ENCODE peak calls at places on chromosomes 7 and 10, in seven cellular contexts. M, L, Q, N, I, R and V are unnamed samples.

GRCh38 chr10:2619472-2619871 is 447.9 kb upstream of the PFKP start:
- DNase-seq in R (no peak), L (peak), N (peak), I (no peak), M (peak), Q (no peak), V (no peak)

GRCh38 chr7:70778585-70778984 is 353.4 kb upstream of the GALNT17 start:
- DNase-seq in R (no peak), I (no peak), M (no peak), Q (no peak), L (no peak), N (no peak), V (no peak)

GRCh38 chr7:128791968-128792319 is at the start of gene CCDC136:
- DNase-seq in Q (peak), N (no peak), I (no peak), M (no peak), L (peak), R (no peak), V (no peak)

GRCh38 chr7:73520673-73521635 is 1.1 kb downstream of the BAZ1B start:
- DNase-seq in N (peak), L (peak), I (no peak), R (peak), Q (no peak), M (no peak), V (no peak)

GRCh38 chr7:69706070-69706469 is 107.8 kb downstream of the AUTS2 start:
- DNase-seq in M (no peak), I (no peak), N (no peak), R (no peak), Q (no peak), L (no peak), V (no peak)

GRCh38 chr7:37377231-37377630 is 71.4 kb downstream of the ELMO1 start:
- DNase-seq in Q (no peak), N (no peak), R (no peak), M (no peak), L (no peak), I (no peak), V (no peak)

GRCh38 chr7:824106-824505 is 8.2 kb upstream of the SUN1 start:
- DNase-seq in Q (no peak), L (no peak), M (no peak), R (no peak), I (no peak), N (no peak), V (no peak)

GRCh38 chr10:78194539-78195402 is 161.1 kb downstream of the RPS24 start:
- DNase-seq in I (no peak), N (no peak), M (no peak), Q (no peak), L (no peak), R (peak), V (no peak)

GRCh38 chr10:85857791-85858190 is 508.8 kb downstream of the GRID1 start:
- DNase-seq in L (no peak), N (no peak), I (no peak), Q (no peak), M (no peak), R (no peak), V (no peak)

GRCh38 chr10:61992059-61992460 is 90.6 kb downstream of the ARID5B start:
- DNase-seq in I (no peak), M (no peak), Q (no peak), R (peak), N (no peak), L (no peak), V (no peak)

GRCh38 chr7:103918928-103919868 is 70.3 kb downstream of the RELN start:
- DNase-seq in M (no peak), R (no peak), Q (no peak), I (no peak), L (no peak), N (no peak), V (no peak)

GRCh38 chr7:30925913-30926312 is 14.3 kb downstream of the AQP1 start:
- DNase-seq in L (no peak), R (no peak), I (peak), M (no peak), Q (no peak), N (no peak), V (no peak)

GRCh38 chr7:964401-965231 is 10.1 kb upstream of the ADAP1 start:
- DNase-seq in L (no peak), Q (no peak), N (no peak), I (peak), M (no peak), R (peak), V (no peak)

GRCh38 chr10:81876253-81876731 is 1.3 kb downstream of the NRG3 start:
- DNase-seq in Q (no peak), M (peak), I (no peak), R (no peak), L (peak), N (no peak), V (no peak)

GRCh38 chr7:157309990-157310668 is 26.7 kb upstream of the DNAJB6 start:
- DNase-seq in Q (no peak), R (peak), M (no peak), N (peak), L (no peak), I (no peak), V (peak)

GRCh38 chr10:35770817-35771355 is 128.8 kb upstream of the FZD8 start:
- DNase-seq in N (no peak), Q (no peak), I (no peak), R (no peak), M (no peak), L (peak), V (no peak)

GRCh38 chr10:43440782-43441134 is 3.8 kb downstream of the ZNF487 start:
- DNase-seq in R (no peak), I (no peak), L (no peak), Q (no peak), N (no peak), M (no peak), V (no peak)

GRCh38 chr7:137801003-137801402 is 45.8 kb downstream of the DGKI start:
- DNase-seq in N (no peak), Q (no peak), L (no peak), I (no peak), M (no peak), R (peak), V (no peak)

GRCh38 chr10:116257785-116258184 is 15.2 kb downstream of the GFRA1 start:
- DNase-seq in L (no peak), I (no peak), Q (no peak), N (no peak), M (no peak), R (no peak), V (no peak)

GRCh38 chr7:92837214-92837749 is 909 bp upstream of the CDK6 start:
- DNase-seq in I (no peak), R (no peak), M (no peak), L (no peak), N (no peak), Q (no peak), V (no peak)

GRCh38 chr10:6618340-6618739 is 38.3 kb upstream of the PRKCQ start:
- DNase-seq in R (no peak), Q (no peak), N (no peak), I (no peak), L (no peak), M (no peak), V (no peak)

GRCh38 chr10:49310901-49311561 is 12.1 kb downstream of the C10orf71 start:
- DNase-seq in Q (no peak), R (no peak), L (no peak), M (no peak), I (peak), N (no peak), V (no peak)

GRCh38 chr10:117005454-117006055 is 568 bp upstream of the SHTN1 start:
- DNase-seq in N (peak), L (peak), Q (peak), I (no peak), R (no peak), M (peak), V (no peak)

GRCh38 chr10:69452676-69453415 is 1.6 kb downstream of the TSPAN15 start:
- DNase-seq in L (no peak), M (no peak), R (no peak), I (no peak), Q (no peak), N (no peak), V (no peak)

GRCh38 chr7:2944729-2945128 is 98.9 kb downstream of the CARD11 start:
- DNase-seq in I (no peak), M (no peak), L (no peak), R (no peak), N (no peak), Q (no peak), V (no peak)

GRCh38 chr7:149495785-149496641 is 1.6 kb downstream of the ZNF746 start:
- DNase-seq in R (peak), L (peak), M (no peak), Q (no peak), I (peak), N (no peak), V (peak)

GRCh38 chr10:114051714-114052113 is 8.0 kb downstream of the ADRB1 start:
- DNase-seq in N (no peak), R (no peak), Q (no peak), L (no peak), M (no peak), I (no peak), V (peak)

GRCh38 chr10:3805227-3805790 is 20.3 kb upstream of the KLF6 start:
- DNase-seq in N (no peak), R (peak), M (no peak), L (no peak), I (no peak), Q (peak), V (no peak)

GRCh38 chr10:24462340-24462739 is 253.4 kb downstream of the KIAA1217 start:
- DNase-seq in Q (no peak), I (no peak), L (no peak), M (no peak), R (no peak), N (no peak), V (no peak)

GRCh38 chr10:133088524-133089460 is 1.1 kb downstream of the ADGRA1 start:
- DNase-seq in M (no peak), R (no peak), Q (no peak), N (no peak), L (no peak), I (no peak), V (no peak)

GRCh38 chr7:6250364-6250833 is 22.0 kb downstream of the CYTH3 start:
- DNase-seq in R (peak), Q (peak), M (no peak), N (no peak), L (no peak), I (no peak), V (no peak)

GRCh38 chr7:24992314-24992713 is 12.3 kb upstream of the OSBPL3 start:
- DNase-seq in M (no peak), L (no peak), N (no peak), R (no peak), I (no peak), Q (no peak), V (no peak)

GRCh38 chr10:124035928-124036558 is 57.4 kb downstream of the CHST15 start:
- DNase-seq in M (no peak), L (peak), R (no peak), I (no peak), Q (peak), N (no peak), V (no peak)

GRCh38 chr10:114372179-114372578 is 32.1 kb downstream of the AFAP1L2 start:
- DNase-seq in I (no peak), L (no peak), N (no peak), M (no peak), Q (no peak), R (no peak), V (no peak)

GRCh38 chr10:48691812-48692528 is 7.3 kb downstream of the WDFY4 start:
- DNase-seq in M (no peak), R (no peak), L (no peak), Q (no peak), I (no peak), N (no peak), V (no peak)

GRCh38 chr7:20834656-20835055 is 48.0 kb upstream of the SP8 start:
- DNase-seq in M (no peak), Q (no peak), L (no peak), I (no peak), R (no peak), N (no peak), V (no peak)
- TF ChIP-seq CTCF in M (peak), Q (peak), L (peak), I (peak), R (peak), N (no peak), V (peak)

GRCh38 chr7:76294344-76295024 is 8.0 kb upstream of the HSPB1 start:
- DNase-seq in I (peak), N (peak), L (peak), R (peak), M (peak), Q (no peak), V (peak)
- TF ChIP-seq CTCF in I (no peak), N (no peak), L (no peak), R (no peak), M (no peak), Q (no peak), V (no peak)

GRCh38 chr10:93468532-93469213 is 13.5 kb downstream of the MYOF start:
- DNase-seq in I (no peak), M (no peak), N (peak), Q (no peak), L (peak), R (peak), V (peak)
- TF ChIP-seq CTCF in I (no peak), M (no peak), N (no peak), Q (no peak), L (no peak), R (peak), V (no peak)

DNA sequence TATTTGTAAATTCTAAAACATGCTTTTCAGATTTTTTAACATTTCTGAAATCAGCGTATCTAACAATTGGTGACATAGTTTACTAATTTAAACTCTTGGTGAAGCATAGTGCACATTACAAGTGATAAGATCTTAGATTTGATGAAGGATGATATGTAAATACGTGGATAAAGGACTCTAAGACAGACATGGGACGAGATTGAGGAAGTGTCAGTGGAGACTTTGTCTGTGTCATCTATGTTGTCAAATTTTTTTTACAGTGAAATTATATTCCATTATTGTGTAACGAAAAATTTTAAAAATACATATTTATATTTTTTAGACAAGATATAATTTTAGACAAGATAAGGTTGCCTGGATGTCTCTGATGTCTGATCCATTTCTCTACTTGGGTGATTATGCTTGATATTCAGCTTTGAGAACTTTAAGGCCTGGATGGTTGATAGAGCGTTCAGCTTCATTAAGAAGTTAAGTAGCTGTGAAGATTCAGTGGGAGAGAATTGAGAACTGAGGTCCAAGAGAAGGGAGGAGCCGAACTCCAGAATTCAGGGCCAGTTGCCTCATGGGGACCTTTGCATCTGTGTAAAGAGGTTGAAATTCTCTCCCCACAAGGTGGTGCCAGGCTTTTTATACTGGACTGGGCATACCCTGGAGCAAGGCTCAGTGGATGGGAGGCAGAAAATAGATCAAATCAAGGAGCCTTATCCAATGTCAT is 62.7 kb downstream of the KAT6B start:
- DNase-seq in N (no peak), L (no peak), I (no peak), M (no peak), Q (no peak), R (peak), V (no peak)
- TF ChIP-seq CTCF in N (peak), L (peak), I (no peak), M (peak), Q (no peak), R (peak), V (peak)